ENCODE peak calls at places on chromosome 5, in five cellular contexts. I, N, R, A and C are unnamed samples. For H3K9me3 and H3K36me3, the result is how much of the 10 kb centered on the place peaks cover.

GRCh38 chr5:143434261-143435206 is 31.0 kb upstream of the NR3C1 start:
- DNase-seq in I (peak), N (no peak), R (no peak), A (peak), C (peak)

GRCh38 chr5:37875051-37875787 is 35.4 kb upstream of the GDNF start:
- DNase-seq in I (no peak), N (no peak), R (no peak), A (no peak), C (peak)

GRCh38 chr5:6827815-6828214 is 114.6 kb downstream of the TENT4A start:
- DNase-seq in I (no peak), N (no peak), R (no peak), A (peak), C (no peak)

GRCh38 chr5:89954901-89955300 is 454.7 kb downstream of the CETN3 start:
- DNase-seq in I (no peak), N (no peak), R (no peak), A (no peak), C (peak)

GRCh38 chr5:174343826-174344225 is 298.3 kb downstream of the NSG2 start:
- DNase-seq in I (no peak), N (no peak), R (no peak), A (no peak), C (no peak)

GRCh38 chr5:154967419-154968024 is 26.6 kb downstream of the MRPL22 start:
- DNase-seq in I (no peak), N (no peak), R (no peak), A (peak), C (peak)

GRCh38 chr5:145780961-145781360 is 54.2 kb downstream of the PRELID2 start:
- DNase-seq in I (no peak), N (no peak), R (no peak), A (no peak), C (no peak)

GRCh38 chr5:154375331-154376008 is 70.3 kb upstream of the SAP30L start:
- DNase-seq in I (no peak), N (no peak), R (no peak), A (no peak), C (no peak)

DNA sequence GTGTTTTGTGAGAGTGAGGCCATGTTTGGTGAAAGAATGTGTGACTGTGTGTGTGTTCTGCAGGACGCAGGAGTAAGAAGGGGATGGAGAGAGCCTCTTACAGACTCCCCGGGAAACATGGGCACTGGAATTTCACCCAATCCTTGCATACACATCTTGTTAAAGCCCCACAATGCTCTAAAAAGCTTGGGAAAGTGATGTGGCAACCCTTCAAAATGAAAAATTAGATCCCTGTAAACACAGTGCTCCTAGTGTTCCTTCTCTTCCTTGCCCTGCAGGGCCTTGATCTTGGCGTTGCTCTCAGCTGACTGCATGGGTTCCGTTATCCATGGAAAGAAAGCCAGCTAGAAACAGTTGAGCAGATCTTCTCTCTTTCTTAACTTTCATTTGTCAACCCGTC is 701.7 kb downstream of the SEMA5A start:
- DNase-seq in I (no peak), N (no peak), R (no peak), A (no peak), C (no peak)
- H3K9me3 ChIP-seq in I (under half), N (under half), R (under half), A (under half), C (under half)

DNA sequence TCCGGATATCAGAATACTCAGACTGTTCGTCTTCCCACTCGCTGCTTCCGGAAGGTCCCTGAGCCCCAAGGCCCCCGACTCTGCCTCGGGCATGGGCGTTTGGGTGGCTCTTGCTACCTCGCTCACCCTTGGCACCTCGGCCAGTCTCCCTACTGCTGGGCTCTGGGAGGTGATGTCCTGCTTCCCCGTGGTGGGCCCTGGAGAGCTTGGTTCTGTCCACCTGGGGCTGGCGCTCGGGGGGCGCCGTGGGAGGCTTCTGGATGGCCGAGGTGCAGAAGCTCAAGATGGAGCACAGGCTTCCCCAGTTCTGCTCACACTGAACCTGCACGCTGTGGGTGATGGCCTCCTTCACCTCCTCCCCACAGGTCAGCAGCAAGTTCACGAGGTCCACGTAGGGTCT is 10.4 kb downstream of the STC2 start:
- DNase-seq in I (no peak), N (no peak), R (no peak), A (no peak), C (no peak)
- H3K36me3 ChIP-seq in I (under half), N (half or more), R (under half), A (under half), C (under half)

GRCh38 chr5:141234109-141234508 is 11.0 kb downstream of the PCDHB14 start:
- DNase-seq in I (no peak), N (no peak), R (no peak), A (peak), C (peak)

GRCh38 chr5:141241496-141241895 is 3.7 kb upstream of the PCDHB15 start:
- DNase-seq in I (no peak), N (no peak), R (peak), A (no peak), C (no peak)

GRCh38 chr5:141236516-141237313 is 8.5 kb upstream of the PCDHB15 start:
- DNase-seq in I (no peak), N (no peak), R (no peak), A (no peak), C (no peak)
- H3K9me3 ChIP-seq in I (under half), N (under half), R (half or more), A (half or more), C (under half)

DNA sequence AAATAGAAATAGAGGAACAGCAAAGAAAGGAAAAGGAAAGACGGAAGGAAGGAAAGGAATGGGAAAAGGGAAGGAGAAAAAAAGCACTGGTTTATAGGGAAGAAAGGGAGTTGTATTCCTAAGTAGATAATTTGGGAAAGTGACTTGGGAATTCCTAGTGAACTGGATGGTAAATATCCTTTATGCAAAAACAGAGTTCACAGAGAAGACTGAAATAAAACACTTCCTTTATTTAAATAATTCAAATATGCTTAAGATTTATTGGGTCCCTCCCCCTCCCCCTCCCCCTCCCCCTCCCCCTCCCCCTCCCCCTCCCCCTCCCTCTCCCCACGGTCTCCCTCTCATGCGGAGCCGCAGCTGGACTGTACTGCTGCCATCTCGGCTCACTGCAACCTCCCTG is 69.4 kb downstream of the PJA2 start:
- DNase-seq in I (no peak), N (no peak), R (no peak), A (no peak), C (no peak)
- H3K36me3 ChIP-seq in I (under half), N (under half), R (half or more), A (under half), C (under half)

DNA sequence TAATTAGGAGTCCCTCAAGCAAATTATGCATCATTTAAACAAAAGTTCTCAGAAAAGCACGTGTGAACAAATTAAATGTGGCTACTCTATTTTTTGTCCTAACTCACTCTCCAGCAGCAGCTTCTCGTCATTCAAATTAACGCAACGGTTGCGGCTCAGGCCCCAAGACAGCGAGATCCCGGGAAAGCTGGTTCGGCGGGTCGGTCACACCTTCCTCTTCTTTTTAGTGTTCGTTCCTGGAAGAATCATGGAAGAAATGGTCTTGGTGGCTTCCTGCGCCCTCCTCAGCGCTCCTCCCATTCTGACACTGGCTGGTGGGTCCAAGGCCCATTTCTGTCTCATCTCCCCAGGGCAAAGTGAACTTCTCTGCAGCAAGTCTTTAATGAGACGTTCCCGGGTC is 382.8 kb upstream of the IRX1 start:
- DNase-seq in I (no peak), N (no peak), R (no peak), A (no peak), C (no peak)
- H3K9me3 ChIP-seq in I (under half), N (under half), R (under half), A (under half), C (under half)

DNA sequence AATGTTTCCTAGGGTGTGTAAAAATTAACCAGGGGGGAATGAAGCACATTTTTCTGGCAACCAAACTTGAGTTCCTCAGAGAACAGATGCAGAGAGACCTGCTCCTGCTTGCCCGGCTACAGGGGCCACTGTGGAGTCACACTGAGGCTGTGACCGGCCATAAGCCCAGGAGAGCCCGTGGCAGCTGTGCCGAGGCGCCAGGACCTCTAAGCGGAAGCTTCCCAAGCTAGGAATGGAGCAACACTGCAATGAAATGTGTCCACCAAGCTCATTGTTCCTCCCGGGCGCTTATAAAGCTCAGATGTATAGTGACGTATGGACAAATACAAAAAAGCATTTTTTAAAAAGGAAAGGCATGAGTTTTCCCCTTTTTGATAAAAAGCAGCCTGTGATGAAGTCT is 7.6 kb downstream of the CXCL14 start:
- DNase-seq in I (no peak), N (no peak), R (no peak), A (no peak), C (no peak)
- H3K36me3 ChIP-seq in I (under half), N (under half), R (under half), A (under half), C (under half)